ENCODE peak calls at places on chromosomes 3 and 15, in five cellular contexts. Y is SJSA1, E is RWPE2, U is mammary epithelial cell, L is RWPE1. G is an unnamed sample.
A peak's percentile ranks its signal among the peaks of the same experiment; 100 is the strongest.

GRCh38 chr3:63948995-63949394 is 36.8 kb upstream of the SCAANT1 start:
- DNase-seq in Y (no peak), E (no peak), U (no peak), L (no peak), G (peak; percentile 83)

GRCh38 chr3:193589129-193589528 is 3.9 kb upstream of the OPA1 start:
- DNase-seq in Y (no peak), E (no peak), U (no peak), L (no peak), G (no peak)

GRCh38 chr15:39924437-39924836 is 4.4 kb upstream of the GPR176 start:
- DNase-seq in Y (no peak), E (no peak), U (no peak), L (no peak), G (no peak)

GRCh38 chr3:57803647-57804081 is 47.6 kb downstream of the SLMAP start:
- DNase-seq in Y (peak; percentile 62), E (no peak), U (peak; percentile 97), L (peak; percentile 67), G (peak; percentile 92)

GRCh38 chr15:95326689-95327525 is 1003.6 kb upstream of the NR2F2 start:
- DNase-seq in Y (no peak), E (no peak), U (no peak), L (no peak), G (peak; percentile 10)

GRCh38 chr3:65953881-65954733 is 84.6 kb downstream of the MAGI1 start:
- DNase-seq in Y (no peak), E (no peak), U (no peak), L (no peak), G (no peak)

GRCh38 chr3:69005071-69005816 is 8.2 kb downstream of the EOGT start:
- DNase-seq in Y (no peak), E (no peak), U (no peak), L (no peak), G (peak; percentile 22)

GRCh38 chr3:100335137-100335833 is 728 bp downstream of the NIT2 start:
- DNase-seq in Y (no peak), E (no peak), U (peak; percentile 23), L (peak; percentile 45), G (peak; percentile 65)

GRCh38 chr15:52013151-52013791 is 5.7 kb upstream of the MAPK6 start:
- DNase-seq in Y (no peak), E (no peak), U (peak; percentile 77), L (peak; percentile 69), G (peak; percentile 65)

GRCh38 chr15:38623744-38624143 is 59.1 kb upstream of the RASGRP1 start:
- DNase-seq in Y (no peak), E (no peak), U (no peak), L (no peak), G (no peak)

GRCh38 chr15:60095711-60096110 is 91.6 kb downstream of the FOXB1 start:
- DNase-seq in Y (no peak), E (no peak), U (no peak), L (no peak), G (peak; percentile 55)

GRCh38 chr3:41874022-41874421 is 87.9 kb downstream of the ULK4 start:
- DNase-seq in Y (no peak), E (no peak), U (no peak), L (no peak), G (no peak)

GRCh38 chr15:31458591-31458990 is 132.0 kb downstream of the KLF13 start:
- DNase-seq in Y (peak; percentile 10), E (peak; percentile 23), U (no peak), L (no peak), G (no peak)

GRCh38 chr15:63188937-63189871 is at the start of gene RAB8B:
- DNase-seq in Y (peak; percentile 99), E (peak; percentile 100), U (peak; percentile 94), L (peak; percentile 94), G (peak; percentile 99)

GRCh38 chr3:32048487-32049174 is 57.8 kb upstream of the GPD1L start:
- DNase-seq in Y (no peak), E (no peak), U (no peak), L (no peak), G (no peak)

GRCh38 chr3:152011812-152012735 is 138.6 kb downstream of the SUCNR1 start:
- DNase-seq in Y (no peak), E (no peak), U (no peak), L (no peak), G (no peak)

GRCh38 chr3:115996420-115997108 is 373.3 kb downstream of the GAP43 start:
- DNase-seq in Y (peak; percentile 80), E (no peak), U (no peak), L (no peak), G (peak; percentile 32)

GRCh38 chr15:73952913-73953750 is 26.9 kb downstream of the LOXL1 start:
- DNase-seq in Y (no peak), E (peak; percentile 62), U (no peak), L (no peak), G (no peak)

GRCh38 chr3:195209083-195209835 is 61.7 kb downstream of the XXYLT1 start:
- DNase-seq in Y (no peak), E (no peak), U (no peak), L (no peak), G (peak; percentile 65)

DNA sequence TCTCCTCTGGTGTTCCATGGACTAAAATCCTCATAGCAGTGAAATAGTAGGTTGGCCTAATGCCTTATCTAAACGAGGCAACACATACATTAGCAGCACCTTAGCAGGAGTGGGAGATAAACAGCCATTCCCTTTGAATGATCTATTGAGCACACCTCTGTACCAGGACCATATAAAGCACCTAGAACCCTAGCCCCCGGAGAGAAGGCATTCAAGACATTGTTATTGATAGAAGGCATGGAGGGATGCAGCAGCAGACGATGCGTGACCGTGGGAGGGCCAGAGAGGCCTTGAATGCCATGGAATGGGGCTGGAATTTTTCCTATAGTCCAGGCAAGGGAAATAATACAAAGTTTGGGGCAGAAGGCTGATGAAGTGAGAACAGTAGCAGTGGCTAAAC is 6.6 kb upstream of the SEMA5B start:
- DNase-seq in Y (no peak), E (no peak), U (no peak), L (no peak), G (no peak)
- H3K27ac ChIP-seq in Y (no peak overlapping the region), E (no peak overlapping the region), U (no peak overlapping the region), L (no peak overlapping the region), G (no peak overlapping the region)

DNA sequence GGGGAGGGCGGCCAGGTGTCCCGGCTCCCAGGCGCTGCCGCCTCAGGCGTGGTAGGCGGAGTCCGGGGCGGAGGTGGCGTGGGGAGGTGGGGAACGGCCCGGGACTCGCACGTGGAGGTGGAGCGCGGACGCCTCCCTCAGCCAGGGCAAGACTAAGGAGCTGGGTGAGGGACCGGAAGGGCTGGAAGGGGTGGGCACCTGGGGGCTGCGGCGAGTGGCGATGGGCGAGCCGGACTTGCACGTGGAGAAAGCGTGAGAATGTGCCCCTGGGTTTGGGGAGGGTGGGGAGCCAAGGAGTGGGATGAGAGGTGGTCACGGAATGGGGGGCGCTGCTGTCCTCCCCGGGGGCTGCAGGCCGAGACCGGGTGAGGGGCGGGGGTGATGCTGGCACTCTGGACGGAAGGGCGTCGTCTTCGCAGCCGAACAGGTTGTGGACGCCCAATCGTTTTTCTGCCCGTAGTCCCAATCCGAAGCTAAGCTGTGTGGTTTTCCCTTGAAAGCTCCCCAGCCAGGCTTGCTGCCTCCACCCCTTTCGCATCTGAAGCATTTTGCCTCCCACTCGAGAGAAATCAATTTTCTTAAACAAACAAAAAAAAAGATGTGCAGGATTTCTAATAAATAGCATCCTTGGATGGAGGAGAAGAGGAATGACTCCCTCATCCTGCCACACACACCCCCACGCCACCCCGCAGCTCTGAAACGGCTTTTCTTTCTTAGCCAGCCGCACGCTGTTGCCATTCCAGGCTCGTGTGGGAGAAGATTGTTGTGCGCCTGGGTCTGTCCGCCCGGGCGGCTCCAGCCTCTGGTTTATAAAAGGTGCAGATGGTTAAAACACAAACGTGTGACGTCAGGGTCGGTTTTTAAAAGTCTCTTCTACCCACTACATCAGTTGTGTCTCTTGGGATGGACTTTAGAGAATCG is 62.5 kb upstream of the ANKRD28 start:
- DNase-seq in Y (peak; percentile 52), E (peak; percentile 70), U (peak; percentile 55), L (peak; percentile 18), G (peak; percentile 72)
- H3K27ac ChIP-seq in Y (peak overlapping the region; percentile 14), E (peak overlapping the region; percentile 76), U (peak overlapping the region; percentile 63), L (peak overlapping the region; percentile 87), G (peak overlapping the region; percentile 43)

DNA sequence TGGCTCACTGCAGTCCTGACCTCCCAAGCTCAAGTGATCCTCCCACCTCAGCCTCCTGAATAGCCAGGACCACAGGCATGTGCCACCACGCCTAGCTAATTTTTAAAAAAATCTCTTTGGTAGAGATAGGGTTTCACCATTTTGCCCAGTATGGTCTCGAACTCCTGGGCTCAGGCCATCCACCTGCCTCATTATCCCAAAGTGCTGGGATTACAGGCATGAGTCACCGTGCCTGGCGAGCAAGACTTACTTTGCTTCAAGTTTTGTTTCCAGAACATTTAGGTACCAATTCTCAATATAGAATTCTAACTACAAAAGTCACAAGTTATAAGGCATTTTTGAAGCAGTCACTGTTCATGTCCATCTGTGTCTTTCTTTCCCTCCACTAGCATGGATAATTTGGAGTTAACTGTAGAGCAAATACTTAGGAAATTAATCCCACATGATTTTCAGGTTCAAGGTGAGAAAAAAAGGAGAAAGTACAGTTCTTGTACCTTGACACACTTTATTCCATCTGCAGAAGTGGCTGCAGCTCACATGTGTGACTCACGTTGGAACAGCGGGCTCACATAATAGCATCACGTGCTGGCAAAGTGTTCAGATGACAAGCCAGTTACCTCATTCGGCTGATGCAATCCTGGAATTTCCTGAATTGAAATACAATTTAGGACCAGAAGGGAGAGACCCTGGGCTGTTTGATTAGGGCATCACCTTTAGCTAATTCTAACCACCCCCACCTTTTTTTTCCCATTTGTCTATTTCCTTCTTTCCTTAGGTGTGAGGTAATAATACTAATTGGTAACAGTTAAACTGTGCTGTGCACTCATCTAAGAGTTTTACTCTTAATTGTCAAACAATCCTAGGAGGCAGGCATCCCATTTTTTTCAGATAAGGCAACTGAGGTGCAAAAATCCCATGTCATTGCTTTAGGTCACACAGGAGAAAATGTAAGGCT is 46.9 kb upstream of the NEDD4 start:
- DNase-seq in Y (peak; percentile 65), E (peak; percentile 95), U (peak; percentile 97), L (peak; percentile 89), G (peak; percentile 98)
- H3K27ac ChIP-seq in Y (peak overlapping the region; percentile 74), E (peak overlapping the region; percentile 91), U (peak overlapping the region; percentile 97), L (peak overlapping the region; percentile 95), G (peak overlapping the region; percentile 76)

DNA sequence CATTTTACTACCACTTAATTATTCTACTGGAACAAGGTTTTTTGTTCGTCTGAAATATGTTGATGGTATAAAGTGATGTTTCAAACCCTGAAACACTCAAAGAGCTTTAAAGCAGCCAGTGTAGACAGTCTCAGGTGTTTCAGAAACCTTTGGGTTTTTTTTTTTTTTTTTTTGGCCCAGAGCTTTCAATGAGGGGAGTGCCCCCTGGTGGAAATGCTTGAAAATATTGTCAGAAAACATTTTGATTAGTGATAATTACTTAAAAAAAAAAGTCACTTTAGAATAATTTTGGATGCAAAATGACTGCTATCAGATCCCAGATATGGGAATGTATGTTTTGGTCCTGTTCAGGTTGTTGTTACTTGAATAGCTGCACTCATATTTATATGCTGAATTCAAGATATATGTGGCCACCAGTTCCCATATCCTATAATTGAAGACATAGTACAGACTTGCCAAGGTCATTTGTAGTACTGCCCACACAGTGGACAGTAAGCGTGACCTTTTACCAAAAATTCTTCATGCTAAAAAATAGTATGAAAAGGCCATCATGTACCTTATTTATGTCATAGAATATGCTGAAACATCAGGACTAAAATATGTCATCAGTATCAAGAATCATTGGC is 35.9 kb downstream of the SATB1 start:
- DNase-seq in Y (no peak), E (no peak), U (peak; percentile 8), L (peak; percentile 1), G (peak; percentile 46)
- H3K27ac ChIP-seq in Y (no peak overlapping the region), E (no peak overlapping the region), U (no peak overlapping the region), L (no peak overlapping the region), G (no peak overlapping the region)